ENCODE peak calls at places on chromosomes 5 and 9, in eight cellular contexts. G, Z, V, H, W, E, O and A are unnamed samples. For H3K4me1, the result is how much of the 10 kb centered on the place peaks cover.

GRCh38 chr5:57009811-57010210 is 57.9 kb upstream of the MIER3 start:
- DNase-seq in O (no peak), V (no peak), W (no peak), G (no peak), H (no peak), Z (no peak), E (no peak), A (no peak)

GRCh38 chr9:32431940-32432555 is 47.6 kb downstream of the ACO1 start:
- DNase-seq in V (peak), Z (peak), W (peak), G (no peak), E (no peak), H (peak), O (peak), A (no peak)

GRCh38 chr5:154467655-154468354 is 10.2 kb downstream of the HAND1 start:
- DNase-seq in Z (peak), V (peak), G (no peak), H (peak), W (peak), O (peak), E (peak), A (peak)

GRCh38 chr5:114360816-114361723 is 800 bp upstream of the KCNN2 start:
- DNase-seq in V (no peak), G (peak), O (peak), H (no peak), W (peak), Z (peak), E (peak), A (peak)

GRCh38 chr9:1718836-1719235 is 296.3 kb upstream of the SMARCA2 start:
- DNase-seq in O (no peak), V (no peak), H (no peak), G (no peak), Z (no peak), W (no peak), E (no peak), A (no peak)

GRCh38 chr5:158929579-158930233 is 170.0 kb downstream of the EBF1 start:
- DNase-seq in H (no peak), O (no peak), W (no peak), E (no peak), Z (no peak), V (no peak), G (no peak), A (no peak)

GRCh38 chr5:172858990-172859811 is 25.1 kb downstream of the ERGIC1 start:
- DNase-seq in Z (peak), V (peak), H (no peak), G (no peak), E (peak), O (peak), W (peak), A (no peak)

GRCh38 chr9:78470741-78471140 is 173.8 kb downstream of the PSAT1 start:
- DNase-seq in H (no peak), V (no peak), G (no peak), O (no peak), E (no peak), W (no peak), Z (no peak), A (no peak)

GRCh38 chr5:173240091-173241050 is 5.4 kb upstream of the NKX2-5 start:
- DNase-seq in V (no peak), W (no peak), Z (peak), O (no peak), H (no peak), G (no peak), E (no peak), A (no peak)

GRCh38 chr9:120714846-120715231 is 569 bp upstream of the MEGF9 start:
- DNase-seq in H (no peak), W (no peak), Z (no peak), G (no peak), E (no peak), O (no peak), V (peak), A (no peak)

GRCh38 chr5:170584003-170584402 is 80.2 kb downstream of the KCNIP1 start:
- DNase-seq in E (no peak), V (no peak), H (no peak), W (no peak), G (no peak), O (no peak), Z (no peak), A (no peak)

GRCh38 chr5:170581211-170581610 is 77.4 kb downstream of the KCNIP1 start:
- DNase-seq in O (no peak), H (no peak), W (no peak), E (no peak), Z (no peak), G (no peak), V (no peak), A (no peak)

GRCh38 chr5:170585278-170585677 is 81.5 kb downstream of the KCNIP1 start:
- DNase-seq in Z (no peak), G (no peak), E (no peak), H (no peak), V (no peak), W (no peak), O (no peak), A (no peak)

GRCh38 chr5:170582931-170583330 is 79.1 kb downstream of the KCNIP1 start:
- DNase-seq in W (no peak), H (no peak), V (no peak), G (no peak), E (no peak), O (no peak), Z (no peak), A (no peak)

DNA sequence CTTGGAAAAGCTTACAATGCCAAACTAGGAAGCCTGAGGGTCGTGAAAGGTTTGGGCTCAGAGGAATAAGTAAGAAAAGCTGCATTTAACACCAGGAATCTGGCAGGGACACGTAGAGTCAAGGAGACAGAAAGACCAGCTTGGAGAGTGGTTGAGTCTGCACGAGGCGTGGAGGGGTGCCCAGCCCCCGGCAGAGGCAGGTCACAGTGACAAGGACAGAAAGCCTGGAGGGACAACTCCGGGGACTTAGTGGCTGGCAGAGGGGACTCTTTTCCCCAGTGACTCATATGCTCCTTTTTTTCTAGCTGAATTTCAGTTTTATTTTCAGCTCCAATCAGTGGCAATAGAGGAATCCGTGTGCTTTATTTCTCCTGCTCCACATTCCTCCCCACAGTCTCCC is 80.6 kb downstream of the KCNIP1 start:
- DNase-seq in E (no peak), G (no peak), W (no peak), V (no peak), O (no peak), Z (no peak), H (no peak), A (no peak)
- H3K4me1 ChIP-seq in E (under half), G (under half), W (under half), V (under half), O (under half), Z (under half), H (under half), A (under half)

GRCh38 chr9:136570191-136570845 is 24.5 kb upstream of the NOTCH1 start:
- DNase-seq in O (no peak), G (no peak), W (no peak), E (no peak), V (no peak), H (no peak), Z (no peak), A (no peak)
- H3K4me1 ChIP-seq in O (under half), G (half or more), W (under half), E (under half), V (half or more), H (half or more), Z (half or more), A (under half)

GRCh38 chr5:162593881-162594280 is 526.3 kb downstream of the GABRG2 start:
- DNase-seq in V (no peak), E (no peak), O (no peak), H (peak), G (no peak), Z (no peak), W (no peak), A (no peak)
- H3K4me1 ChIP-seq in V (under half), E (under half), O (under half), H (under half), G (under half), Z (under half), W (under half), A (under half)

DNA sequence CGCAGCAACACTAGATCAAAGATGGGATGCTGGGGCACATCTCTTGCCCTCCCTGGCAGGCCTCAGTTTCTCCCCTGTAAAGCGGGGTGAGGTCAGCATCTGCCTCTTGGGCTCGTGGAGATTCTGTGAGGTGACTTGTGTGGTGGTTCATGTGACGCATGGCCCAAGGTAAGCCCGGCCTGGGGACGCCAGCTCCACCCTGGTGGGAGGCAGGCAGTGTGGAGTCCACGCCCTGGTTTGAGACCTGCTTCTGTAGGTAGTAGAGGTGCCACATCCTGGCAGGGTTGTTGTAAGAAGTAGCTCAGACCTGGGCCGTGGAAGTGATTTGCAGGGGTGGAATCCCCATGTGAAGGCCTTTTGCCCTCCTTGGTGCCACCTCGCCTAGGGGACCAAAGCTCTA is 101.5 kb downstream of the DAB2IP start:
- DNase-seq in W (no peak), O (no peak), G (no peak), E (no peak), Z (no peak), H (no peak), V (no peak), A (no peak)
- H3K4me1 ChIP-seq in W (under half), O (under half), G (under half), E (under half), Z (under half), H (under half), V (half or more), A (under half)